ENCODE peak calls at places on chromosomes 16 and 17, in seven cellular contexts. E is B cell; X is Right ventricle myocardium superior; O is sciatic nerve; I is activated T-cell treated with anti-CD3 and anti-CD28 coated beads, Interleukin-2, amount 50 U/mL, for 4 hours; J is HepG2; A is lower lobe of right lung. W is an unnamed sample.

GRCh38 chr17:80724723-80725388 is 180.2 kb downstream of the RPTOR start:
- ATAC-seq in A (no peak), X (no peak), I (no peak), E (peak), O (no peak), J (no peak), W (no peak)

GRCh38 chr17:38883592-38884526 is 14.0 kb downstream of the LASP1 start:
- ATAC-seq in E (peak), A (no peak), X (no peak), O (peak), J (no peak), I (no peak), W (no peak)

GRCh38 chr17:18323007-18323406 is 7.9 kb downstream of the SMCR8 start:
- ATAC-seq in X (no peak), I (no peak), J (peak), A (no peak), O (no peak), E (no peak), W (no peak)

GRCh38 chr16:12393208-12393607 is 410.5 kb downstream of the CPPED1 start:
- ATAC-seq in I (no peak), X (no peak), E (no peak), A (no peak), J (no peak), O (no peak), W (no peak)

GRCh38 chr17:65020284-65020683 is 36.3 kb downstream of the GNA13 start:
- ATAC-seq in E (no peak), A (peak), I (no peak), O (no peak), J (no peak), X (no peak), W (no peak)

GRCh38 chr17:53740312-53740711 is 82.4 kb upstream of the KIF2B start:
- ATAC-seq in X (no peak), E (no peak), A (no peak), I (no peak), J (no peak), O (no peak), W (no peak)

GRCh38 chr16:27803775-27804549 is 254.0 kb downstream of the KATNIP start:
- ATAC-seq in I (no peak), J (no peak), A (no peak), X (no peak), O (no peak), E (no peak), W (no peak)

GRCh38 chr16:894841-895240 is 75.9 kb downstream of the LMF1 start:
- ATAC-seq in A (peak), I (no peak), E (no peak), O (no peak), J (no peak), X (no peak), W (no peak)

GRCh38 chr16:88681709-88682451 is 4.4 kb downstream of the SNAI3 start:
- ATAC-seq in I (peak), X (no peak), O (peak), E (peak), A (peak), J (peak), W (peak)

GRCh38 chr17:65885484-65885883 is 306.4 kb downstream of the CEP112 start:
- ATAC-seq in A (no peak), X (no peak), O (no peak), J (no peak), E (no peak), I (no peak), W (no peak)